ENCODE peak calls at places on chromosome 1, in five cellular contexts. One of them, this sample, is unnamed.

GRCh38 chr1:51058863-51059262 is 43.2 kb upstream of the C1orf185 start:
- DNase-seq in NCI-H1694 treated with DMSO at 0.1 percent for 48 hours: no peak
- DNase-seq in NCI-H460: no peak
- DNase-seq in NCI-H146: no peak
- DNase-seq in right cardiac atrium: no peak
- DNase-seq in this sample: no peak

GRCh38 chr1:23913212-23913880 is at the start of gene CNR2:
- DNase-seq in NCI-H1694 treated with DMSO at 0.1 percent for 48 hours: no peak
- DNase-seq in NCI-H460: no peak
- DNase-seq in NCI-H146: no peak
- DNase-seq in right cardiac atrium: no peak
- DNase-seq in this sample: no peak

GRCh38 chr1:16006010-16006409 is 2.0 kb downstream of the SRARP start:
- DNase-seq in NCI-H1694 treated with DMSO at 0.1 percent for 48 hours: no peak
- DNase-seq in NCI-H460: no peak
- DNase-seq in NCI-H146: no peak
- DNase-seq in right cardiac atrium: no peak
- DNase-seq in this sample: no peak

GRCh38 chr1:20717452-20718342 is at the start of gene KIF17:
- DNase-seq in NCI-H1694 treated with DMSO at 0.1 percent for 48 hours: no peak
- DNase-seq in NCI-H460: peak
- DNase-seq in NCI-H146: peak
- DNase-seq in right cardiac atrium: peak
- DNase-seq in this sample: peak

GRCh38 chr1:167439301-167439988 is 78.9 kb downstream of the CD247 start:
- DNase-seq in NCI-H1694 treated with DMSO at 0.1 percent for 48 hours: no peak
- DNase-seq in NCI-H460: no peak
- DNase-seq in NCI-H146: peak
- DNase-seq in right cardiac atrium: peak
- DNase-seq in this sample: peak

GRCh38 chr1:84253041-84253440 is 48.5 kb upstream of the SAMD13 start:
- DNase-seq in NCI-H1694 treated with DMSO at 0.1 percent for 48 hours: no peak
- DNase-seq in NCI-H460: peak
- DNase-seq in NCI-H146: no peak
- DNase-seq in right cardiac atrium: no peak
- DNase-seq in this sample: peak

GRCh38 chr1:77489910-77490309 is 192.5 kb downstream of the ZZZ3 start:
- DNase-seq in NCI-H1694 treated with DMSO at 0.1 percent for 48 hours: no peak
- DNase-seq in NCI-H460: no peak
- DNase-seq in NCI-H146: no peak
- DNase-seq in right cardiac atrium: no peak
- DNase-seq in this sample: no peak

GRCh38 chr1:172939475-172939874 is 111.3 kb downstream of the TNFSF18 start:
- DNase-seq in NCI-H1694 treated with DMSO at 0.1 percent for 48 hours: no peak
- DNase-seq in NCI-H460: no peak
- DNase-seq in NCI-H146: no peak
- DNase-seq in right cardiac atrium: no peak
- DNase-seq in this sample: no peak

GRCh38 chr1:218499021-218499691 is 154.0 kb downstream of the TGFB2 start:
- DNase-seq in NCI-H1694 treated with DMSO at 0.1 percent for 48 hours: no peak
- DNase-seq in NCI-H460: peak
- DNase-seq in NCI-H146: no peak
- DNase-seq in right cardiac atrium: no peak
- DNase-seq in this sample: peak

GRCh38 chr1:178871551-178872320 is 859 bp upstream of the ANGPTL1 start:
- DNase-seq in NCI-H1694 treated with DMSO at 0.1 percent for 48 hours: no peak
- DNase-seq in NCI-H460: no peak
- DNase-seq in NCI-H146: no peak
- DNase-seq in right cardiac atrium: no peak
- DNase-seq in this sample: no peak